ENCODE peak calls at places on chromosomes 2 and 18, in four cellular contexts. K is A549, W is K562, A is HepG2. E is an unnamed sample.

GRCh38 chr2:1781291-1782080 is 37.2 kb upstream of the PXDN start:
- DNase-seq in K (no peak), W (no peak), A (no peak), E (no peak)

GRCh38 chr18:58572181-58572580 is 56.7 kb downstream of the ALPK2 start:
- DNase-seq in K (peak), W (no peak), A (no peak), E (no peak)

GRCh38 chr2:191249131-191249813 is 4.1 kb downstream of the MYO1B start:
- DNase-seq in K (no peak), W (no peak), A (no peak), E (no peak)

GRCh38 chr2:172251231-172251630 is 148.5 kb upstream of the DLX2 start:
- DNase-seq in K (no peak), W (no peak), A (no peak), E (no peak)

GRCh38 chr2:240574386-240575100 is 6.3 kb downstream of the RNPEPL1 start:
- DNase-seq in K (no peak), W (no peak), A (no peak), E (no peak)

GRCh38 chr2:70173520-70173919 is 17.3 kb downstream of the C2orf42 start:
- DNase-seq in K (no peak), W (no peak), A (no peak), E (no peak)

GRCh38 chr2:237967463-237967871 is 653 bp downstream of the UBE2F start:
- DNase-seq in K (no peak), W (peak), A (no peak), E (no peak)

GRCh38 chr18:58668211-58668610 is 3.1 kb upstream of the MALT1 start:
- DNase-seq in K (no peak), W (no peak), A (no peak), E (no peak)

GRCh38 chr2:136188086-136188485 is 70.1 kb upstream of the CXCR4 start:
- DNase-seq in K (no peak), W (no peak), A (no peak), E (no peak)

GRCh38 chr2:152505495-152505906 is 170.5 kb downstream of the FMNL2 start:
- DNase-seq in K (peak), W (peak), A (no peak), E (peak)

GRCh38 chr18:79529296-79529695 is 133.6 kb downstream of the NFATC1 start:
- DNase-seq in K (no peak), W (no peak), A (no peak), E (no peak)

GRCh38 chr2:52428224-52428623 is 1339.4 kb upstream of the CHAC2 start:
- DNase-seq in K (no peak), W (no peak), A (no peak), E (no peak)

GRCh38 chr2:190781604-190782198 is 98.9 kb upstream of the GLS start:
- DNase-seq in K (peak), W (peak), A (peak), E (peak)

GRCh38 chr2:102386867-102387541 is 31.4 kb downstream of the IL18R1 start:
- DNase-seq in K (no peak), W (no peak), A (no peak), E (peak)

GRCh38 chr2:127155901-127156300 is 48.9 kb upstream of the BIN1 start:
- DNase-seq in K (no peak), W (no peak), A (no peak), E (no peak)

GRCh38 chr2:205056066-205056678 is 510.9 kb downstream of the PARD3B start:
- DNase-seq in K (no peak), W (no peak), A (no peak), E (no peak)

GRCh38 chr2:226490172-226490571 is 309.4 kb downstream of the IRS1 start:
- DNase-seq in K (no peak), W (no peak), A (no peak), E (no peak)

GRCh38 chr2:239224249-239224605 is 176.6 kb downstream of the HDAC4 start:
- DNase-seq in K (no peak), W (no peak), A (no peak), E (no peak)

GRCh38 chr2:58042486-58042970 is 4.1 kb upstream of the VRK2 start:
- DNase-seq in K (peak), W (peak), A (peak), E (no peak)

GRCh38 chr2:237059155-237059875 is 26.4 kb upstream of the COPS8 start:
- DNase-seq in K (no peak), W (no peak), A (no peak), E (peak)

GRCh38 chr18:44589709-44590108 is 91.0 kb upstream of the SETBP1 start:
- DNase-seq in K (no peak), W (no peak), A (no peak), E (no peak)

GRCh38 chr2:97693476-97693875 is 19.9 kb upstream of the ZAP70 start:
- DNase-seq in K (no peak), W (no peak), A (no peak), E (no peak)

GRCh38 chr18:23662309-23663263 is at the start of gene ANKRD29:
- DNase-seq in K (peak), W (peak), A (no peak), E (no peak)

GRCh38 chr18:70273021-70273420 is 15.8 kb upstream of the SOCS6 start:
- DNase-seq in K (no peak), W (no peak), A (no peak), E (no peak)

GRCh38 chr2:647691-648231 is 29.4 kb downstream of the TMEM18 start:
- DNase-seq in K (no peak), W (no peak), A (no peak), E (no peak)

GRCh38 chr2:81895620-81896245 is 1591.2 kb upstream of the LRRTM1 start:
- DNase-seq in K (no peak), W (no peak), A (no peak), E (no peak)

GRCh38 chr2:190942697-190943096 is 62.1 kb downstream of the GLS start:
- DNase-seq in K (no peak), W (no peak), A (no peak), E (no peak)

GRCh38 chr18:73824684-73825083 is 322.9 kb downstream of the FBXO15 start:
- DNase-seq in K (no peak), W (no peak), A (no peak), E (no peak)

GRCh38 chr2:28604284-28604843 is 108.5 kb downstream of the PLB1 start:
- DNase-seq in K (no peak), W (no peak), A (no peak), E (no peak)

GRCh38 chr18:35306588-35307250 is 16.7 kb upstream of the ZSCAN30 start:
- DNase-seq in K (no peak), W (no peak), A (no peak), E (no peak)

GRCh38 chr2:239978381-239978780 is 46.8 kb downstream of the NDUFA10 start:
- DNase-seq in K (no peak), W (no peak), A (no peak), E (no peak)

GRCh38 chr2:39719317-39719716 is 53.6 kb downstream of the TMEM178A start:
- DNase-seq in K (no peak), W (no peak), A (no peak), E (no peak)
- TF ChIP-seq POLR2AphosphoS2 in K (no peak), W (no peak), A (no peak), E (no peak)

DNA sequence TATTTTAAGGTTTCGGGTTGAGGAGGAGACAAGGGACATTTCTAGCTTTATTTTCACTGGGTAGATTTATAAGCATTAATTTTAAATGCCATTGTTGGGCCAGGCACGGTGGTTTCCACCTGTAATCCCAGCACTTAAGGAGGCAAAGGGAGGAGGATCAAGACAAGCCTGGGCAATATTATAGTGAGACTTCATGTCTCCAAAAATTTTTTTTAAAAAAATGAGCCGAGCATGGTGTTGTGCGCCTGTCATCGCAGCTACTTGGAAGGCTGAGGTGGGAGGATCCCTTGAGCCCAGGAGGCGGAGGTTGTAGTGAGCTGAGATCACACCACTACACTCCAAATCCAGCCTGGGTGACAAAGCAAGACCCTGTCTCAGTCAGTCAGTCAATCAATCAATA is 45.0 kb downstream of the MBD5 start:
- DNase-seq in K (no peak), W (no peak), A (no peak), E (no peak)
- TF ChIP-seq HDAC2 in K (no peak), W (no peak), A (no peak), E (no peak)

DNA sequence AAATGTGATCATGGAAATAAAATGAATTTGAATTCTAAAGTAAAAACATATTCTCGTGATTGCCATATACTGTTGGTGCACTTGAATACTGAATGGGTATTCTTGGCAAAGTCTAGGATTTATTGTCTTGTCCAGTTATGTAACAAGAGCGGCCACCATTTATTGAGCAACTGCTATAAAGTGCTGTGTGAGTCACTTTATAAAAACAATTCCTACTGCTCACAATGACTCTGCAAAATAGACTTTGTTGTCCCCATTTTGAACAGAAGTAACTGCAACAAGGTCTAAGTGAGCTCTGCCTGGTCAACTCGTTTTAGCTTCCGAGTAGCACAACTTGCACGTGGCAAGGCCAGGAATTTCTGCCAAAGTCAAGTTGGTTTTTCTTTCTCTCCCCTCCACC is 995.6 kb upstream of the FANCL start:
- DNase-seq in K (peak), W (no peak), A (no peak), E (no peak)
- TF ChIP-seq POLR2AphosphoS2 in K (no peak), W (no peak), A (no peak), E (no peak)

DNA sequence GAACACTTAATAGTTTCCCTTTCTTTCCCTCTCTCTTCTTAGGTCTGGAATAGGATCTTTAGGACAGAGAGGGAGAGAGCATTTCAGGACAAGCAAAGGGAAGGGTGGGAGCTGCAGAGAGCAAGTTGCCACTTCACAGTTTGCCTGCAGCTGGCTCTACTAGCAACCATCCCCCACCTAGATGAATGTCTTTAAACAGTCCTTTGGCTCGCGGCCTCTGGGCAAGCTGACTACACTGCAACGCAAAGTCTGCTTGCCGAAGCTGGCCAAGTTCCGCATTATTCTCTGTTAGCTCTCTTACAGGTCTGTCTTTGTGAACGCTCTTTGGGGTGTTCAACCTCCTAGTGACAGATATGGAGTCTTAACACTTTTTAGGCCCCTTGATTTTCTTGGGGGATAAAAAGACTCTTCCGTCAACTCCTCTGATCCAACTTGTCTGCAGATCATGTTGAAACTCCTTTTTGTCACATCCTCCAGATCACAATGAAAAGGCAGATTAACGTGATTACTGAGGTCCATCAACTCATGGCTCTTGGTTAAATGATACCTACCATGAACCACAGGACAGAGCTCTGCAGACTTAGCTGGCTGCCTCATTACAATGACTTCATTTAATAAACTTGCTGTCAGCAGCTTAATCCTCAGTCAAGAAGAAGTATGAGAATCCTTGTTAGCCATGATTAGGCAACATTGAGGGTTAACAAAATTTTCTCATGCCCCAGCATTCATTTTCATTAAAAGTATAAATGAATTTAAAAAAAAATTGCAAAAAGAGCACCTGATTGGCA is 74.6 kb downstream of the SLC4A3 start:
- DNase-seq in K (no peak), W (no peak), A (no peak), E (no peak)
- TF ChIP-seq HDAC2 in K (no peak), W (no peak), A (no peak), E (no peak)

GRCh38 chr18:9991021-9992000 is 77.5 kb downstream of the VAPA start:
- DNase-seq in K (no peak), W (no peak), A (no peak), E (no peak)
- TF ChIP-seq POLR2AphosphoS2 in K (no peak), W (no peak), A (no peak), E (no peak)

GRCh38 chr2:99420751-99421299 is 69.0 kb downstream of the REV1 start:
- DNase-seq in K (no peak), W (no peak), A (no peak), E (no peak)

GRCh38 chr2:99421469-99421868 is 68.3 kb downstream of the REV1 start:
- DNase-seq in K (no peak), W (no peak), A (no peak), E (no peak)

GRCh38 chr2:99417396-99417795 is 72.4 kb downstream of the REV1 start:
- DNase-seq in K (no peak), W (no peak), A (no peak), E (no peak)

GRCh38 chr2:99422599-99422998 is 67.2 kb downstream of the REV1 start:
- DNase-seq in K (no peak), W (no peak), A (no peak), E (no peak)

DNA sequence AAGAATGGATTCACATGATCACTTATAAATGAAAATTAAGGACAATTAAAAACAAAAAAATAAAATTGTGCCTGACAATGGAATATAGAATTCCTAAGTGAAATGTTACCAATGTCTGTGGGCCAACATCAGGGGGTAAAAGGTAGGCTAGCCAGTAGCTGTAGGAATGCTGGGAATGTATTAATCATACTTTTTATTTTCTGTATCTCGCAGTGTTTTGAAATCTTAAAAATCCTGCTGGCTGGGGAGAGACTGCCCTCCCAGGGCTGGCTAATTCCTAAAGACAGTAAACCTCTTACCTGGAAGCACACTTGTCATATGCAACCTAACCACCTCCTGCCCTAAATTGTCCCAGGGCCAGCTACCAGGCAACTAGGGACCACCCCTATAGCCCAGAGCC is 69.8 kb downstream of the REV1 start:
- DNase-seq in K (no peak), W (no peak), A (no peak), E (no peak)
- TF ChIP-seq HDAC2 in K (no peak), W (no peak), A (no peak), E (no peak)

DNA sequence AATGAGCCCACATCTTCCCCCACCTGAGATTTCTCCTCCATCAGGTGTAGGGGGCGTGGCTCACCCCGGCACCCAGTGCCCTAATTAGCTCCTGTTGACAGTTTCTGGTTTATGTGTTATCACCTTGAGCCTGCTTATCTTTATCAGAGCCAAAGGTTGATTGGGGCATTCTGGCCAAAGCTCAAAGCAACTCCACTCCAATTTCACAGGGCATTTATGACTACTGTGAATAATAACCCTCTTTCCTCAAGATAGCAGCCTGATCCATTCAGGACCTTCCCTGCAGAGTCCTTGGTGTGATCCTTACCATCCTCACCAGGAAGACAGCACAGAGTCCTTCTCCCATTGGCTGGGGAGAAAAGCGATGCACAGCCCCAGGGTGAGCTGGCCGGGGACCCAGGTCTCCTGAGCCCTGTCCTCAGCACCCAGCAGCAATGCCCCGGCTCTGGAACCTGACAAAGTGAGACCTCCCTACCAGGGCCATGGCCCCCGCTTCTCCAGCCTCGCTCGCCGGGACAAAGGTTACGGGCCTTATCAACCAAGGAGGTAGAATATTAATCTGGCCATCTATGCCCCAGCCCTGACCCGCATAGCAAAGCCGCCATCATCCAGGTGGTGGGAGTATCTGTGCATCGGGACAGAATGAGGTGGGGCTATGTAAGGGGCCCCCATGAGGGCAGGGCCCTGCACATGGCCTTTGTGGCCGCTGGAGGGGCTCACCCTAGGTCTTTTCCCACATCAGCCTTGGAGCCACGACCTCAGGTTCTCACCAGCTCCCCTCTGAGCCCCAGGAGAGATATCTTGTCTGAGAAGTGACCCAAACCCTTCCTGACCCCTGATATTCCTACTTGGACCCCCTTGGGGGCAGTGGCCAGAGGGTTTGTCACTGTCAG is 64.5 kb downstream of the ZFP36L2 start:
- DNase-seq in K (no peak), W (peak), A (peak), E (no peak)
- TF ChIP-seq POLR2AphosphoS2 in K (no peak), W (no peak), A (no peak), E (no peak)

GRCh38 chr2:231919341-231920035 is 6.7 kb downstream of the NPPC start:
- DNase-seq in K (no peak), W (no peak), A (no peak), E (no peak)
- TF ChIP-seq HDAC2 in K (no peak), W (no peak), A (no peak), E (no peak)

GRCh38 chr2:167857406-167857805 is 390.0 kb downstream of the STK39 start:
- DNase-seq in K (no peak), W (no peak), A (no peak), E (no peak)
- TF ChIP-seq POLR2AphosphoS2 in K (no peak), W (no peak), A (no peak), E (no peak)

GRCh38 chr2:20052872-20053281 is 1.4 kb upstream of the LAPTM4A start:
- DNase-seq in K (peak), W (peak), A (no peak), E (no peak)
- TF ChIP-seq HDAC2 in K (no peak), W (no peak), A (no peak), E (no peak)